ENCODE peak calls at places on chromosomes 13 and 19, in six cellular contexts. X is epithelial cell of esophagus, R is tibial artery, B is Peyer's patch, F is upper lobe of right lung, Z is lower leg skin. V is an unnamed sample.

GRCh38 chr13:109747524-109747923 is 38.9 kb downstream of the IRS2 start:
- DNase-seq in X (peak), R (no peak), B (no peak), Z (no peak), F (no peak), V (no peak)

GRCh38 chr13:41821195-41821594 is 139.7 kb downstream of the VWA8 start:
- DNase-seq in F (no peak), R (no peak), X (no peak), B (no peak), Z (no peak), V (no peak)

GRCh38 chr13:49367640-49368431 is 76.0 kb downstream of the CAB39L start:
- DNase-seq in B (no peak), R (no peak), F (no peak), Z (no peak), X (no peak), V (no peak)

GRCh38 chr13:79915386-79915785 is 425.5 kb downstream of the SPRY2 start:
- DNase-seq in R (no peak), X (no peak), B (no peak), Z (no peak), F (no peak), V (no peak)

GRCh38 chr13:101307181-101307701 is 109.1 kb downstream of the NALCN start:
- DNase-seq in B (no peak), R (no peak), X (no peak), F (no peak), Z (no peak), V (no peak)

GRCh38 chr13:30607908-30608307 is 9.8 kb upstream of the USPL1 start:
- DNase-seq in X (peak), R (no peak), B (peak), Z (no peak), F (no peak), V (no peak)

GRCh38 chr13:30846311-30846710 is 59.8 kb upstream of the MEDAG start:
- DNase-seq in Z (no peak), B (no peak), X (peak), F (no peak), R (no peak), V (no peak)

GRCh38 chr13:112349681-112350080 is 26.5 kb upstream of the SPACA7 start:
- DNase-seq in B (no peak), R (no peak), X (no peak), F (peak), Z (no peak), V (no peak)

GRCh38 chr19:16325161-16325527 is 518 bp downstream of the KLF2 start:
- DNase-seq in X (no peak), F (peak), Z (peak), R (no peak), B (peak), V (no peak)

GRCh38 chr19:21750586-21751128 is 16.7 kb downstream of the ZNF100 start:
- DNase-seq in X (no peak), R (no peak), F (no peak), B (no peak), Z (no peak), V (no peak)

GRCh38 chr19:34306213-34306661 is 51.9 kb downstream of the GARRE1 start:
- DNase-seq in X (no peak), B (no peak), R (no peak), F (no peak), Z (no peak), V (no peak)

GRCh38 chr19:5935473-5936307 is 21.6 kb downstream of the CAPS start:
- DNase-seq in B (no peak), X (no peak), F (no peak), Z (no peak), R (no peak), V (no peak)

GRCh38 chr13:93227280-93227905 is 786 bp downstream of the GPC6 start:
- DNase-seq in X (peak), R (no peak), Z (no peak), F (no peak), B (no peak), V (no peak)

GRCh38 chr19:28764066-28764465 is 448.9 kb downstream of the UQCRFS1 start:
- DNase-seq in B (no peak), F (no peak), Z (no peak), R (no peak), X (no peak), V (no peak)

GRCh38 chr19:49391581-49392399 is 3.7 kb downstream of the KASH5 start:
- DNase-seq in R (peak), F (peak), X (peak), B (peak), Z (peak), V (peak)

GRCh38 chr19:39345956-39346355 is 3.7 kb downstream of the SAMD4B start:
- DNase-seq in Z (no peak), F (no peak), R (no peak), X (no peak), B (no peak), V (no peak)

GRCh38 chr19:13839938-13840750 is 36.8 kb upstream of the NANOS3 start:
- DNase-seq in R (peak), F (peak), X (peak), Z (peak), B (peak), V (no peak)

GRCh38 chr13:75010941-75011340 is 471.0 kb downstream of the TBC1D4 start:
- DNase-seq in R (no peak), F (no peak), B (no peak), X (no peak), Z (no peak), V (no peak)

GRCh38 chr13:40220299-40220935 is 446.0 kb downstream of the FOXO1 start:
- DNase-seq in R (no peak), X (no peak), Z (no peak), B (no peak), F (no peak), V (no peak)

GRCh38 chr19:862529-863304 is 3.3 kb downstream of the CFD start:
- DNase-seq in X (peak), F (peak), B (peak), R (no peak), Z (peak), V (no peak)

GRCh38 chr19:44142014-44142523 is 715 bp downstream of the ZNF234 start:
- DNase-seq in F (no peak), X (peak), R (no peak), Z (no peak), B (no peak), V (no peak)

GRCh38 chr13:37023871-37024270 is 23.3 kb downstream of the EXOSC8 start:
- DNase-seq in F (no peak), X (peak), Z (no peak), B (no peak), R (no peak), V (no peak)

GRCh38 chr19:16626796-16627193 is 1.2 kb downstream of the MED26 start:
- DNase-seq in R (no peak), X (no peak), B (no peak), Z (no peak), F (no peak), V (no peak)

GRCh38 chr19:11286312-11286974 is 9.5 kb upstream of the TSPAN16 start:
- DNase-seq in Z (no peak), X (no peak), B (no peak), F (no peak), R (peak), V (no peak)

GRCh38 chr19:3983936-3984583 is 1.2 kb downstream of the EEF2 start:
- DNase-seq in F (peak), Z (no peak), B (peak), X (peak), R (no peak), V (no peak)

GRCh38 chr19:4744451-4745170 is 21.0 kb upstream of the DPP9 start:
- DNase-seq in B (no peak), Z (no peak), X (peak), R (peak), F (no peak), V (no peak)

GRCh38 chr13:23510979-23511735 is 59.1 kb upstream of the TNFRSF19 start:
- DNase-seq in Z (no peak), X (peak), F (no peak), B (no peak), R (no peak), V (no peak)
- TF ChIP-seq CTCF in Z (no peak), X (peak), F (no peak), B (peak), R (no peak), V (no peak)

DNA sequence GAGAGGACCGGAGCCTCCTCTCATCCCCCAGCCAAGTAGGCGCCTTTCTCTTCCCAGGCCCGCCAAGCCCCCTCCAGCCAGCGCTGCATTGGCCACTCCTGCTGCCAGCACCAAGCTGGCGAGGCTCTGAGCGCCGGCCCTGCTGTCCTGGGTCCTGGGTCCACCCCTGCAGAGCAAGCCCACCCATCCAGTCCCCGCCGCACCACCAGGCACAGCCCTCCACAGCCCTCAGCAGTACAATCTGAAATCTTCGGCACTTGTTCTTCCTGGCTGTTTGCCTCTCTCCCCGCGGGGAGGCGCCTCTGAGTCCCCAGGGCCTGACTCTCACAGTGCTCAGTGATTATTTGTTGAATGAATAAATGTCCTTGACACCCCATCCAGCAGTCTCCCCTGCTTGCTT is 236.4 kb upstream of the SGCG start:
- DNase-seq in F (no peak), R (no peak), X (no peak), Z (no peak), B (no peak), V (no peak)
- TF ChIP-seq CTCF in F (no peak), R (no peak), X (no peak), Z (no peak), B (no peak), V (no peak)

DNA sequence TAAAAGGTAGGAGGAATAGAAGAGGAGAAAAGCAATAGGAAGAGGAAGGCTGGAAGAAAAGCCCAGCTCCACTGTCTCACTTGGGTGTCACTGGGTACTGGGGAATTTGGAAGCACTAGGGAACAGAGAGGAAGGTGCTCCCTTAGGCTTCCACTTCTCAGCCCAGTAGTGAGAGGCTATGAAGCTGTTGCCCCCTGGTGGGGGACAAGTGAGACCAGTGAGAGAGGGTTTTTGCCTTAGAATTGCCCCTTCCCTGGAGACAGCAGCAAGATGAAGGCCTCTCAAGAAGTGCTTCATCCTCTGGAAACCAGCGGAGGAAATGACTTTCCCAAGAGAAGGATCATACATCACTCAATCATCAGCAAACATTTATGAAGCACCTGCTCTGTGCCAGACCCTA is 4.7 kb upstream of the ZNF606 start:
- DNase-seq in R (no peak), F (no peak), B (no peak), Z (no peak), X (no peak), V (no peak)
- TF ChIP-seq CTCF in R (no peak), F (no peak), B (no peak), Z (no peak), X (no peak), V (no peak)

GRCh38 chr19:29844891-29845575 is 33.2 kb downstream of the CCNE1 start:
- DNase-seq in F (peak), Z (peak), B (peak), X (peak), R (peak), V (peak)
- TF ChIP-seq CTCF in F (no peak), Z (no peak), B (no peak), X (no peak), R (no peak), V (no peak)

GRCh38 chr19:45484273-45484945 is 12.4 kb downstream of the RTN2 start:
- DNase-seq in R (no peak), F (no peak), Z (no peak), X (peak), B (no peak), V (no peak)

GRCh38 chr19:45488708-45489107 is 8.1 kb downstream of the RTN2 start:
- DNase-seq in F (no peak), X (no peak), Z (no peak), B (no peak), R (no peak), V (no peak)

GRCh38 chr19:45489216-45489855 is 7.5 kb downstream of the RTN2 start:
- DNase-seq in F (peak), B (no peak), Z (no peak), X (no peak), R (no peak), V (no peak)

GRCh38 chr19:45483033-45483432 is 13.8 kb downstream of the RTN2 start:
- DNase-seq in F (no peak), Z (no peak), B (no peak), X (no peak), R (no peak), V (no peak)

DNA sequence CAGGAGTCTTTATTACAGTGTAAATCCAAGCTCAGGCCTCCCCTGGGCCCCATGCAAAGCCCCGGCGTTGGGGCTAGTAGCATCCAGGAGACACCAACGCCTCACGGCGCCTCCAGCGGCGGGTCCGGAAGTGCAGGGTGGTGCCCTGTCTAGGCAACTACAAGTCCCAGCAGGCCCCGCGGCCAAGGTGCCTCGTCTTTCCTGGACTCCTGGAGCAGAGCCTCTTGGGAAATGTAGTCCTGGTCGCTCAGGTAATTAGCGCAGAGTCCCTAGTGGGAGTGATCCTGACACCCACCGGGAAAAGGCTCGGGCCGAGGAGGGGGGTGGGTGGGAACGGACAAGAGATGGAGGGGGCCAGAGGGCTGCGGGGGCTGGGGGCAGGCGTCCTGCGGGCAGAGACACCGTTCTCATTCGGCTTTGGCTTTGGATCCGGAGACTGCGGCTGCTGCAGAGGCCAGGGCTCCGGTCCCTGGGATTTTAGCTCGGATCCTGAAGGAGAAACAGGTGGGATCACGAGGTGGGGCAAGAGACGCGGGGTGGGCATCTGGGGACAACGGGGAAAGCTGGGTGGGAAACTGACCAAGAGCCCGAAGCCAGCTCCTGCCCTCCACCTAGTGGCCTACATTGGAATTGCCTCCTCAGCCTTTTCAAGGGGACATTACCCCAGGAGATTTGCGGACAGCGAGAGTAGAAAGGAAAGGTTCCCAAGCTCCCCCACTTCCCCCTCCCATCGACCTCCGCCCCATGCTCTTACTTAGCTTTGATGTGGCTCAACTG is 11.4 kb downstream of the RTN2 start:
- DNase-seq in R (peak), B (peak), Z (peak), X (peak), F (peak), V (peak)
- TF ChIP-seq CTCF in R (peak), B (peak), Z (peak), X (peak), F (peak), V (no peak)

DNA sequence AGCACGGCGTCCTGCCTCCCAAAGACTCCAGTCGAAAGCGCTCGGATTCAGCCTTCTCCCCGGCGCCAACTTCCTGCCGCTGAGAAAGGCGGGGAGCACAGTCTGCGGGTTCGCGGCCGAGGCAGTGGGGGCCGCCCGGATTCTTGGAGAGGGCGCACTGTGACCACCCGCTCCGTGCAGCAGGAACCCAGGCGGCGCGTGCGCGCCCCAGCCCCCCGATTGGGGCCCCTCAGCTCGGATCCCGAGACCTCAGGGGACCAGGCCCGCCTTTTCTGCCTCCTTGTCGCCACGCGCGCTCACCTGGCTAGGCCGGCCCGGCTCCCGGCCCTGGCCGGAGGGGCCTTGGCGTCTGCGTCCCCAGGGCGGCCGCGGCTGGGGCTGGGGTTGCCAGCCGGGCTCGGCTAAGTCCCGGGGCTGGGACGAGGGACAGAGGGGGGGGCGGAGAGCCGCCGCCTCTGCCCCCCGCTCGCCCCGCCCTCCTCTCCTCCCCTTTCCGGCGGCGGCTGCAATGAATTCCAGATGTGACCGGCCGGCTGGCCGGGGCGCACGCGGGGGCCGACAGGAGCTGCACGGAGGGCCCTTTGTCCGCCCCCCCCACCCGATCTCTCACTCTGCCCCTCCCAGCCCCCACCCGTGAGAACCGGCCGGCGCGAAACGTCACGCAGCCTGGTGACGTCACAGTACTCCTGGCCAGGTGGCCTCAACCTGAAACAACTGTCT is at the start of gene S1PR2:
- DNase-seq in Z (peak), X (peak), R (peak), B (peak), F (peak), V (no peak)
- TF ChIP-seq CTCF in Z (no peak), X (no peak), R (no peak), B (no peak), F (no peak), V (no peak)